ENCODE peak calls at places on chromosomes 11 and 22, in ten cellular contexts. P is Panc1, S is GM23338, Y is H1, W is suprapubic skin, V is endothelial cell of umbilical vein, J is transverse colon, I is SK-N-SH, T is stomach, L is SK-N-MC. Q is an unnamed sample.

GRCh38 chr22:21816787-21817496 is 50.5 kb downstream of the MAPK1 start:
- DNase-seq in V (peak; percentile 95), S (no peak), L (peak; percentile 91), W (no peak), I (peak; percentile 20), P (peak; percentile 32), Y (no peak), T (no peak), J (no peak), Q (peak; percentile 61)

GRCh38 chr11:20444537-20444936 is 57.0 kb downstream of the PRMT3 start:
- DNase-seq in V (no peak), L (no peak), Y (no peak), S (peak; percentile 29), T (no peak), W (no peak), P (no peak), J (no peak), I (no peak), Q (no peak)

GRCh38 chr22:35539910-35540599 is 576 bp upstream of the RASD2 start:
- DNase-seq in S (peak; percentile 66), P (no peak), L (no peak), Y (peak; percentile 74), T (peak; percentile 66), I (peak; percentile 98), J (peak; percentile 78), V (no peak), W (no peak), Q (no peak)

GRCh38 chr11:30254307-30255298 is 23.8 kb downstream of the FSHB start:
- DNase-seq in W (no peak), J (no peak), V (no peak), L (no peak), S (no peak), T (no peak), I (no peak), Y (no peak), P (no peak), Q (no peak)

GRCh38 chr11:119320593-119321524 is 3.9 kb upstream of the MCAM start:
- DNase-seq in T (peak; percentile 64), Y (peak; percentile 78), J (peak; percentile 72), W (peak; percentile 81), V (peak; percentile 73), S (peak; percentile 77), I (no peak), P (no peak), L (no peak), Q (no peak)

GRCh38 chr11:109422755-109423113 is 744 bp downstream of the C11orf87 start:
- DNase-seq in S (peak; percentile 6), L (no peak), V (no peak), W (no peak), J (no peak), P (no peak), Y (no peak), I (peak; percentile 63), T (no peak), Q (no peak)

GRCh38 chr11:1050581-1051355 is 14.2 kb upstream of the MUC6 start:
- DNase-seq in I (peak; percentile 95), L (no peak), Y (peak; percentile 88), W (no peak), J (peak; percentile 86), T (peak; percentile 87), V (peak; percentile 57), S (peak; percentile 85), P (peak; percentile 54), Q (no peak)

GRCh38 chr11:57357827-57358226 is 19.7 kb downstream of the P2RX3 start:
- DNase-seq in Y (no peak), V (no peak), L (no peak), W (no peak), J (no peak), I (no peak), P (no peak), T (no peak), S (no peak), Q (no peak)

DNA sequence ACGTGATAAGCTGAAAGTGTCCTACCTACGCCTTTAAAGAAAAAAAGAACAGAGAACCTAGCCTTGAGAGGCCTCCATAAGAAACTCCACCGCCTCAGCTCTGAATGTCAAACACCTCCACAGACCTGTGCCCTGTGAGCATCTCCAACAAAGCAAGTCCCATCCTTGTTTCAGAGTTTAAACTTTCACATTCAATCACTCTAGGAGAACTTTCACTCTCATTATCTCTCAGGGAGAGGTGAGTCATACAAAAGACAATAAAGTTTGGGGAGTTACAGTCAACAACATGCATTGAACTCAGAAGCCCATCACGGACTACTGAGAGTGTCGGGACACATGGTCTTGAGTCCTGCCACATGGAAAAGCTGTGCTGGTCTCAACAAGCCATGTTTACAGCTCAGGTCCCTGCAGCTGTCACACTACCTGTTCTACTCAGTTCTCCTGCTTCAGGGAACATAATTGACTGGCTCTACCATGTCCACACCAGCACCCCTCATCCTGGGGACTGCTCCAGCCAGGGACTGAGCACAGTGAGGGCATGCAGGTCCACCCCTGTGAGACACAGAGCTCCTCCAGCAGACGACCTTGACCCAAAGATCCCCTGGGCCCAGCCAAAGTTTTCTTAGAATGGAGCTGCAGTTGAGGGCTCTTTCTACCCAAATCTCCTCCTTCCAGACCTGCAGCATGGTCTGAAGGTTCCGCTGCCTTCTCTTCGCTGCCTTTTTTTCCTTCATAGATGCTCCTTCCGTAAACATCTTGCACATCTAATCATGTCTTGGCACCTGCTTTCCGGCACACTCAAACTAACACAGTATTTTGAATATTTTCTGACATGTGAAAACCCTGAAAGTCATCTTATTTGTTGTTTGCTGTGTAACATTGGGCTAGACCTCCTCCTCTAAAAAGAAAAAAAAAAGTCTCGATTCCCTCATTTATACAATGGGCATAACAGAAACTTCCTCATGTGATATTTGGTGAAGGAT is 114.9 kb downstream of the ETS1 start:
- DNase-seq in I (no peak), J (no peak), T (no peak), S (no peak), V (peak; percentile 45), P (no peak), Y (no peak), L (no peak), W (no peak), Q (peak; percentile 93)
- TF ChIP-seq POLR2AphosphoS5 in I (no peak), J (no peak), T (no peak), S (no peak), V (no peak), P (no peak), Y (no peak), L (no peak), W (no peak), Q (peak; percentile 88)

GRCh38 chr22:36926721-36927435 is 13.4 kb downstream of the CSF2RB start:
- DNase-seq in L (no peak), I (no peak), Y (no peak), T (no peak), S (no peak), V (no peak), P (no peak), J (no peak), W (no peak), Q (no peak)

GRCh38 chr22:36928181-36928580 is 14.8 kb downstream of the CSF2RB start:
- DNase-seq in L (no peak), W (no peak), T (no peak), P (no peak), V (no peak), S (no peak), I (peak; percentile 66), Y (no peak), J (no peak), Q (no peak)

GRCh38 chr22:36925388-36926290 is 12.2 kb downstream of the CSF2RB start:
- DNase-seq in I (no peak), P (no peak), L (no peak), Y (no peak), S (no peak), T (no peak), V (no peak), W (no peak), J (no peak), Q (no peak)

GRCh38 chr22:36927671-36928070 is 14.2 kb downstream of the CSF2RB start:
- DNase-seq in J (no peak), Y (no peak), T (no peak), I (no peak), W (no peak), S (no peak), P (no peak), L (no peak), V (no peak), Q (no peak)

DNA sequence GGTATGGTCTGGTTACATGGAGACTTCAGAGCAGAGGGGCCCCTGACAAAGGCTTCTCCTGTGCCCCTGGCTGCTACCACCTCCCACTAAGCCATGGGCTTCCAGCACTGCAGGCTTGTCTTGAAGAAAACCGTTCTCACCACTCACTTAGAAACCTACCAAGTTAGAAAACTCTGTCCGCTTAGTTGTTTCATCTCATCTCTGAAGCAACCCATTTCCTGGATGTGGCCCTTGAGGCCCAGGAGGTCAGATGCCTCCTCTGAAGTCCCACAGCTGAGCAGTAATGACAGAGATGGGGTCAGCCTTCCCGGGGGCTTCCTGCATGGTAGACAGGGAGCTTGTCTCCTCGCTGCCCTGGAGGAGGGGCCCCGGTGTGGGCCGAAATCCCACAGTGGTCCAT is 12.9 kb downstream of the CSF2RB start:
- DNase-seq in W (no peak), J (no peak), I (no peak), L (no peak), P (no peak), T (no peak), V (no peak), S (no peak), Y (no peak), Q (no peak)
- TF ChIP-seq POLR2AphosphoS5 in W (no peak), J (no peak), I (no peak), L (no peak), P (no peak), T (no peak), V (no peak), S (no peak), Y (no peak), Q (no peak)

DNA sequence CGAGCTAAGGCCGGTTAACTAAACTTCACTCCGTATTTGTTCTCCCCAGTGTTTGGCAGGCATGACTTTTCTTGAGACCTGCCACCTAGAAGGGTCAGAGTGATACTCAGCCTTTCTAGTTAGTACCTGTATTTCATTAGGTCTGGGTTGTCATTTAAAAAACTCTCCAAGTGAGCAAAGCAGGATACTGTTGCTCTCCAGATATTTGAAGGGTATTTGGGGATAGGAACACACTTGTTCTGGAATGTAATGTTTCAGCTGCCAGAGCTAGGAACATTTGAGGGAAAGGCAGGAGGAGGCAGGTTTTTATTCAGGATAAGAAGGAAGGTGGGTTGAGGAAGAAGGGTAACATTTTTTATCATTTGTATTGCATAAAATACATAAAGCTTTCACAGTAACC is 140.1 kb downstream of the TRIM44 start:
- DNase-seq in Y (no peak), V (no peak), J (no peak), T (no peak), I (no peak), S (no peak), P (no peak), L (no peak), W (no peak), Q (no peak)
- TF ChIP-seq POLR2AphosphoS5 in Y (no peak), V (no peak), J (no peak), T (no peak), I (no peak), S (no peak), P (no peak), L (no peak), W (no peak), Q (no peak)

DNA sequence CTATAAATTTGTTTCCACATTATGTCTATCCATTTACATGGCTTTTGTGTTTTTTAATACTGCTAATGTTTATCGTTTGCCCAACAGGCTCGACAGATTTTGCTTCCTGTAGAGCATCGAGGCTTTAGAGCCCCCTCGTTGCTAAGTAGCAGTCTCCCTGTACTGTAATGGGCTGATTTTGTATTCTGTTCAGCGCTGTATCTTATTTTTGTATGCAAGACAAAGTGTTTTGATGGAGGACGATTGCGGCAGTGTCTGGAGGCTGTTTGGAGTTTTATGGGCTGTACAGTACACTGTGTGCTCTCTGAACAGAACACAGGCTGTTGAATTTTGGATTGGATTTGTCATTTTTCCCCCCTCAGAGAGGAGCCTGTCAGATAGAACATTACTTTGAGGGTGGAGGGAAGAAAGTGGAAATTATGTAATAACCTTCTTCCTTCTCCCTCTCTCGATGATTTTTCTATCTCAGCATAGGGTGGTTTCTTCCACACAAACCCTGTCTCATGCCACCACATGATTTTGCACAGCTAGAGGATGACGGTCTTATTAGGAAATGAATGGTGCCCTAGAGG is 104.4 kb downstream of the ZBTB16 start:
- DNase-seq in L (no peak), Y (no peak), S (no peak), I (no peak), V (peak; percentile 21), W (no peak), J (peak; percentile 52), T (no peak), P (no peak), Q (no peak)
- TF ChIP-seq POLR2AphosphoS5 in L (no peak), Y (no peak), S (no peak), I (no peak), V (no peak), W (peak; percentile 81), J (peak; percentile 88), T (peak; percentile 99), P (no peak), Q (no peak)